ENCODE peak calls at places on chromosome 5, in four cellular contexts. W, P, Z and T are unnamed samples.

GRCh38 chr5:150175536-150175935 is 9.0 kb downstream of the CDX1 start:
- DNase-seq in P (peak; percentile 82), Z (no peak), W (no peak), T (no peak)

GRCh38 chr5:56633950-56634349 is 181.4 kb upstream of the MAP3K1 start:
- DNase-seq in W (no peak), Z (no peak), P (no peak), T (no peak)

GRCh38 chr5:122311888-122312669 is at the start of gene SNCAIP:
- DNase-seq in P (peak; percentile 66), Z (peak; percentile 38), W (no peak), T (no peak)

GRCh38 chr5:166624573-166624972 is 1666.9 kb upstream of the WWC1 start:
- DNase-seq in W (no peak), Z (no peak), P (no peak), T (no peak)

GRCh38 chr5:172548311-172548731 is 92.7 kb upstream of the NEURL1B start:
- DNase-seq in P (no peak), Z (peak; percentile 48), W (no peak), T (no peak)

GRCh38 chr5:153546566-153546965 is 56.1 kb downstream of the GRIA1 start:
- DNase-seq in P (no peak), W (no peak), Z (no peak), T (no peak)

GRCh38 chr5:151288180-151288579 is 15.4 kb downstream of the SLC36A3 start:
- DNase-seq in W (no peak), P (no peak), Z (no peak), T (no peak)

GRCh38 chr5:172648755-172649154 is 7.7 kb downstream of the NEURL1B start:
- DNase-seq in W (no peak), P (no peak), Z (no peak), T (no peak)

GRCh38 chr5:32708949-32709348 is 2.2 kb upstream of the NPR3 start:
- DNase-seq in W (no peak), P (peak; percentile 56), Z (no peak), T (no peak)

GRCh38 chr5:163478126-163478981 is 17.9 kb downstream of the HMMR start:
- DNase-seq in Z (no peak), W (no peak), P (no peak), T (no peak)

GRCh38 chr5:96997265-96997859 is 61.5 kb downstream of the LNPEP start:
- DNase-seq in W (no peak), Z (no peak), P (no peak), T (no peak)

GRCh38 chr5:66741394-66741793 is 145.2 kb downstream of the MAST4 start:
- DNase-seq in W (no peak), P (no peak), Z (no peak), T (no peak)

GRCh38 chr5:107570805-107571531 is 99.8 kb downstream of the EFNA5 start:
- DNase-seq in Z (no peak), P (no peak), W (no peak), T (no peak)

GRCh38 chr5:52007230-52007858 is 624.1 kb downstream of the ISL1 start:
- DNase-seq in P (peak; percentile 33), Z (peak; percentile 5), W (no peak), T (no peak)

GRCh38 chr5:102115736-102116135 is 180.3 kb downstream of the SLCO4C1 start:
- DNase-seq in W (no peak), Z (no peak), P (no peak), T (no peak)

GRCh38 chr5:137179203-137179602 is 319.9 kb downstream of the SPOCK1 start:
- DNase-seq in W (no peak), Z (no peak), P (no peak), T (no peak)

GRCh38 chr5:54556136-54556535 is 38.6 kb downstream of the SNX18 start:
- DNase-seq in W (no peak), Z (no peak), P (no peak), T (no peak)

GRCh38 chr5:76733049-76733417 is 17.1 kb downstream of the F2R start:
- DNase-seq in P (no peak), Z (no peak), W (peak; percentile 48), T (no peak)

GRCh38 chr5:143539742-143540141 is 136.3 kb upstream of the NR3C1 start:
- DNase-seq in Z (no peak), P (no peak), W (no peak), T (no peak)